ENCODE peak calls at places on chromosomes 13 and 19, in five cellular contexts. One of them, this sample, is unnamed.

GRCh38 chr13:75550159-75550567 is 572 bp downstream of the UCHL3 start:
- DNase-seq in IMR-90: peak
- DNase-seq in progenitor cell of endocrine pancreas: no peak
- DNase-seq in fibroblast of lung: peak
- DNase-seq in uterus: peak
- DNase-seq in this sample: peak

GRCh38 chr19:12956446-12957388 is at the start of gene GADD45GIP1:
- DNase-seq in IMR-90: peak
- DNase-seq in progenitor cell of endocrine pancreas: peak
- DNase-seq in fibroblast of lung: peak
- DNase-seq in uterus: peak
- DNase-seq in this sample: peak

GRCh38 chr19:50204811-50205675 is 1.6 kb downstream of the MYH14 start:
- DNase-seq in IMR-90: no peak
- DNase-seq in progenitor cell of endocrine pancreas: peak
- DNase-seq in fibroblast of lung: no peak
- DNase-seq in uterus: no peak
- DNase-seq in this sample: peak

GRCh38 chr13:109810761-109811510 is 24.6 kb upstream of the IRS2 start:
- DNase-seq in IMR-90: no peak
- DNase-seq in progenitor cell of endocrine pancreas: no peak
- DNase-seq in fibroblast of lung: no peak
- DNase-seq in uterus: no peak
- DNase-seq in this sample: no peak

GRCh38 chr13:29884671-29885424 is 34.4 kb upstream of the UBL3 start:
- DNase-seq in IMR-90: peak
- DNase-seq in progenitor cell of endocrine pancreas: no peak
- DNase-seq in fibroblast of lung: no peak
- DNase-seq in uterus: no peak
- DNase-seq in this sample: no peak

GRCh38 chr13:75139291-75139690 is 342.7 kb downstream of the TBC1D4 start:
- DNase-seq in IMR-90: peak
- DNase-seq in progenitor cell of endocrine pancreas: no peak
- DNase-seq in fibroblast of lung: peak
- DNase-seq in uterus: no peak
- DNase-seq in this sample: no peak

GRCh38 chr19:50203281-50204080 is at the start of gene MYH14:
- DNase-seq in IMR-90: no peak
- DNase-seq in progenitor cell of endocrine pancreas: peak
- DNase-seq in fibroblast of lung: no peak
- DNase-seq in uterus: peak
- DNase-seq in this sample: peak

GRCh38 chr13:65889368-65889767 is 1340.8 kb downstream of the PCDH9 start:
- DNase-seq in IMR-90: peak
- DNase-seq in progenitor cell of endocrine pancreas: no peak
- DNase-seq in fibroblast of lung: no peak
- DNase-seq in uterus: no peak
- DNase-seq in this sample: no peak

GRCh38 chr19:48249502-48250014 is 6.2 kb downstream of the CARD8 start:
- DNase-seq in IMR-90: no peak
- DNase-seq in progenitor cell of endocrine pancreas: no peak
- DNase-seq in fibroblast of lung: no peak
- DNase-seq in uterus: peak
- DNase-seq in this sample: no peak

GRCh38 chr19:10769533-10770491 is 51.9 kb downstream of the DNM2 start:
- DNase-seq in IMR-90: peak
- DNase-seq in progenitor cell of endocrine pancreas: no peak
- DNase-seq in fibroblast of lung: peak
- DNase-seq in uterus: peak
- DNase-seq in this sample: peak

GRCh38 chr13:94249512-94249911 is 230.0 kb downstream of the DCT start:
- DNase-seq in IMR-90: peak
- DNase-seq in progenitor cell of endocrine pancreas: no peak
- DNase-seq in fibroblast of lung: peak
- DNase-seq in uterus: no peak
- DNase-seq in this sample: no peak

GRCh38 chr19:28542394-28543243 is 670.3 kb downstream of the UQCRFS1 start:
- DNase-seq in IMR-90: no peak
- DNase-seq in progenitor cell of endocrine pancreas: no peak
- DNase-seq in fibroblast of lung: no peak
- DNase-seq in uterus: no peak
- DNase-seq in this sample: no peak

GRCh38 chr19:4414144-4414799 is 11.8 kb downstream of the CHAF1A start:
- DNase-seq in IMR-90: peak
- DNase-seq in progenitor cell of endocrine pancreas: no peak
- DNase-seq in fibroblast of lung: peak
- DNase-seq in uterus: no peak
- DNase-seq in this sample: no peak

GRCh38 chr19:35298561-35298972 is 6.6 kb downstream of the MAG start:
- DNase-seq in IMR-90: no peak
- DNase-seq in progenitor cell of endocrine pancreas: no peak
- DNase-seq in fibroblast of lung: no peak
- DNase-seq in uterus: no peak
- DNase-seq in this sample: no peak

GRCh38 chr13:111143875-111144540 is 28.9 kb downstream of the ARHGEF7 start:
- DNase-seq in IMR-90: no peak
- DNase-seq in progenitor cell of endocrine pancreas: no peak
- DNase-seq in fibroblast of lung: no peak
- DNase-seq in uterus: no peak
- DNase-seq in this sample: no peak

GRCh38 chr19:48859711-48860572 is 8.5 kb downstream of the PLEKHA4 start:
- DNase-seq in IMR-90: no peak
- DNase-seq in progenitor cell of endocrine pancreas: no peak
- DNase-seq in fibroblast of lung: no peak
- DNase-seq in uterus: no peak
- DNase-seq in this sample: no peak

GRCh38 chr13:100306444-100306999 is 217.6 kb downstream of the PCCA start:
- DNase-seq in IMR-90: no peak
- DNase-seq in progenitor cell of endocrine pancreas: no peak
- DNase-seq in fibroblast of lung: no peak
- DNase-seq in uterus: no peak
- DNase-seq in this sample: no peak

GRCh38 chr19:41366089-41366488 is 2.1 kb upstream of the B9D2 start:
- DNase-seq in IMR-90: no peak
- DNase-seq in progenitor cell of endocrine pancreas: no peak
- DNase-seq in fibroblast of lung: no peak
- DNase-seq in uterus: no peak
- DNase-seq in this sample: no peak

GRCh38 chr19:31178833-31179470 is 170.3 kb downstream of the TSHZ3 start:
- DNase-seq in IMR-90: no peak
- DNase-seq in progenitor cell of endocrine pancreas: no peak
- DNase-seq in fibroblast of lung: no peak
- DNase-seq in uterus: no peak
- DNase-seq in this sample: no peak

GRCh38 chr13:52975969-52976368 is 52.6 kb upstream of the OLFM4 start:
- DNase-seq in IMR-90: no peak
- DNase-seq in progenitor cell of endocrine pancreas: no peak
- DNase-seq in fibroblast of lung: no peak
- DNase-seq in uterus: no peak
- DNase-seq in this sample: no peak

GRCh38 chr19:1264801-1265610 is 4.1 kb upstream of the CIRBP start:
- DNase-seq in IMR-90: peak
- DNase-seq in progenitor cell of endocrine pancreas: no peak
- DNase-seq in fibroblast of lung: peak
- DNase-seq in uterus: peak
- DNase-seq in this sample: peak

GRCh38 chr13:72145383-72145782 is 278.4 kb upstream of the DACH1 start:
- DNase-seq in IMR-90: no peak
- DNase-seq in progenitor cell of endocrine pancreas: no peak
- DNase-seq in fibroblast of lung: no peak
- DNase-seq in uterus: no peak
- DNase-seq in this sample: no peak

GRCh38 chr13:74288361-74288911 is 154.2 kb upstream of the KLF12 start:
- DNase-seq in IMR-90: no peak
- DNase-seq in progenitor cell of endocrine pancreas: no peak
- DNase-seq in fibroblast of lung: peak
- DNase-seq in uterus: peak
- DNase-seq in this sample: peak

GRCh38 chr13:99967884-99968520 is 3.6 kb downstream of the ZIC5 start:
- DNase-seq in IMR-90: no peak
- DNase-seq in progenitor cell of endocrine pancreas: no peak
- DNase-seq in fibroblast of lung: no peak
- DNase-seq in uterus: no peak
- DNase-seq in this sample: no peak

GRCh38 chr13:83867708-83868107 is 14.6 kb downstream of the SLITRK1 start:
- DNase-seq in IMR-90: no peak
- DNase-seq in progenitor cell of endocrine pancreas: no peak
- DNase-seq in fibroblast of lung: no peak
- DNase-seq in uterus: no peak
- DNase-seq in this sample: no peak

DNA sequence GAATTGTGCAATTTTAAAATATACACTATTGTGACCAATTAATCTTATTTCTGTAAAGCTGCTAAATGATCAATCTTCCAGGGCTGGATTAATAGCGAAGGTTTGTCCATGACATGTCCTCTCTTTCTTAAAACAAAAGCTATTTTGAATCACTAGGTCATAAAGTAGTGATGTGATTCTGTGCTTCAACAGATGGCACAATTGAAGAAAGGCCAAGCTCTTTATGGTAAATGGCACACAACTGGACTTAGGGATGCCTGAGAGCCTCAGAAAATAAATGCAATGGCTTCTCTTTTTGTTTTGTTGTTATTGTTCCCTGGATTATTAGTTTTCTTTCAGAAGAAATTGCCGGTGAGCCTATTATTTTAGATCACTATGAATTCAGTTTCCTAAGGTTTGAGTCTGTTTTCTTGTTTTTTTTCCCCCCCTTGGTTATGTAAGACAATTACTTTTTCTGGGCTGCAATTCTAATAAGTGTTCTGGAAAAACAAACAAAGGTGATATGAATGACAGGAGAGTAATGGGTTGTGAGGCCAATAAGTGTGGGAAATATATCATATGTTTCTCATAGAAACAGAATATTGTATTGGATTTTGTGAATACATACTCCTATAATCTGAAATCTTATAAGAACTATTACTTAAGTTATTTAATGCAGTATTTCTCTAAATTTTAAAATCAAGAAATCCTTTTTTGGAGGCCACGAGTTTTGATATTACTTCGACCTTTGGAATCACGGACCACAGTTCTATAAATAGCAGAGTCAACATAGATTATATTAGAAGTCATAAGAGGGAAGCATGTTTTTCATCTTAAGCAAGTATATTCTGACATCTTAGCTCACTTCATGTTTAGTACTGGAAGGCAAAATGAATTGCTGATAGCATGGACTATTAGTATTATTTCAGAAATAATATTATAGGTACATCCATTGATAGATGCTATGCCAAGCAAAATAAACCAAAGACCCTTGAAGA is 16.8 kb downstream of the SLITRK1 start:
- DNase-seq in IMR-90: no peak
- DNase-seq in progenitor cell of endocrine pancreas: no peak
- DNase-seq in fibroblast of lung: no peak
- DNase-seq in uterus: no peak
- DNase-seq in this sample: no peak
- TF ChIP-seq CTCF in IMR-90: no peak
- TF ChIP-seq CTCF in progenitor cell of endocrine pancreas: no peak
- TF ChIP-seq CTCF in fibroblast of lung: no peak
- TF ChIP-seq CTCF in uterus: no peak
- TF ChIP-seq CTCF in this sample: no peak

DNA sequence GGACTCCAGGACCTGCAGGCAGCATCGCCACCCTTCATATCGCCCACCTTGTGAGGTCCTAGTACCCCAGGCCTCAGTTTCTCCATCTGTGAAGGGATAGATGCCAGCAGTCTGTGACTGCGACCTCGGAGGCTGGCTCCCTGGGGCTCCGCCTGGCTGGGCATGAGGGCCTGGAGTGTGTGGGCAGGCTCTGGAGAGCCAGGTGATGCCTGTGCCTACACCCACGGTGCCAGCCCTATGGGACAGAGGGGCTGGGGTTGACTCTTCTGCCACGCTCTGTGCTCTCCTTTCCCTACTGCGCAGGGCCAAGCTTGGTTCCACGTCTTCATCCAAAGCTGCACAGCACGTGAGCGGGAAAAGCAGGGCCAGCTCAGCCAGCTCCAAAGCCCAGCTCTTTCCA is 26.0 kb upstream of the NFIC start:
- DNase-seq in IMR-90: no peak
- DNase-seq in progenitor cell of endocrine pancreas: no peak
- DNase-seq in fibroblast of lung: no peak
- DNase-seq in uterus: no peak
- DNase-seq in this sample: peak
- TF ChIP-seq CTCF in IMR-90: no peak
- TF ChIP-seq CTCF in progenitor cell of endocrine pancreas: no peak
- TF ChIP-seq CTCF in fibroblast of lung: no peak
- TF ChIP-seq CTCF in uterus: no peak
- TF ChIP-seq CTCF in this sample: no peak

GRCh38 chr13:34358811-34359513 is 541.0 kb downstream of the RFC3 start:
- DNase-seq in IMR-90: peak
- DNase-seq in progenitor cell of endocrine pancreas: no peak
- DNase-seq in fibroblast of lung: peak
- DNase-seq in uterus: no peak
- DNase-seq in this sample: no peak

GRCh38 chr13:34360702-34361101 is 542.8 kb downstream of the RFC3 start:
- DNase-seq in IMR-90: no peak
- DNase-seq in progenitor cell of endocrine pancreas: no peak
- DNase-seq in fibroblast of lung: no peak
- DNase-seq in uterus: no peak
- DNase-seq in this sample: no peak

GRCh38 chr13:34357435-34358232 is 539.7 kb downstream of the RFC3 start:
- DNase-seq in IMR-90: peak
- DNase-seq in progenitor cell of endocrine pancreas: no peak
- DNase-seq in fibroblast of lung: peak
- DNase-seq in uterus: no peak
- DNase-seq in this sample: no peak

GRCh38 chr13:34352958-34353357 is 535.0 kb downstream of the RFC3 start:
- DNase-seq in IMR-90: peak
- DNase-seq in progenitor cell of endocrine pancreas: no peak
- DNase-seq in fibroblast of lung: no peak
- DNase-seq in uterus: no peak
- DNase-seq in this sample: no peak

DNA sequence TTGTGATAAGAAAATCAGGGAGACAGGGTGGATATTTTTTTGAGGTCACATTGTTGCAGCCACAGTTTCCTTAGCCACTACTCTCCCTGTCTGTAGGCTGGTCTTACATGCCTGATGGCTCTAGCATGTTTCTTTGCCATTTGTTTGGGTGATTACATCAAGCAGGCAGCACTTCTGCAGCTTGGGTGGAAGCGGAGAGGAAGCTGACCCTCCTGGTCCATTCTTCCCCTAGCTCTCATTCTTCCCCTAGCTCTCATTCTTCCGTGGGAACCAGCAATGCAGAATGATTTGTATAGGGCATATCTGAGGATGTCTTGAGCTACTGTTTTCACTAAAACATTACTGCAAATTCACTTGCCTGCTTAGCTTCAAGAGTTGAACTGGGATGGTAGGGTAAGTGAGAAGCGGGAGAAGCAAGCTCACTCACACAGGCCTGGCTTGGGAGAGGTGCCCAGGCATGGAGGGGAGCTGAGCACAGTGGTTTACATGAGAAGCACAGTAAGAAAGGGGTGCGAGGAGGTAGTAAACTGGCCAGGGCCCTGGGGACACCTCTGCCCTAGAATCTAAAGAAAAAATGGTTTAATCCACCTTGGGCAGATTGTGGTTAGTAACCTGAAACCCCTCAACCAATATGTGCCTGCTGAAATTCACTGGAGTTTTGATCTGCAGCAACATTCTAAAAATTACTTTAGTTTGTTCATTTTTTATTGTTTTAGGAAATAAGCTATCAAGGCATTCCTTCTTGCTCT is 538.9 kb downstream of the RFC3 start:
- DNase-seq in IMR-90: no peak
- DNase-seq in progenitor cell of endocrine pancreas: no peak
- DNase-seq in fibroblast of lung: no peak
- DNase-seq in uterus: no peak
- DNase-seq in this sample: no peak
- TF ChIP-seq CTCF in IMR-90: no peak
- TF ChIP-seq CTCF in progenitor cell of endocrine pancreas: no peak
- TF ChIP-seq CTCF in fibroblast of lung: no peak
- TF ChIP-seq CTCF in uterus: no peak
- TF ChIP-seq CTCF in this sample: no peak

GRCh38 chr19:16542045-16542893 is at the start of gene CHERP:
- DNase-seq in IMR-90: peak
- DNase-seq in progenitor cell of endocrine pancreas: peak
- DNase-seq in fibroblast of lung: peak
- DNase-seq in uterus: peak
- DNase-seq in this sample: peak
- TF ChIP-seq CTCF in IMR-90: no peak
- TF ChIP-seq CTCF in progenitor cell of endocrine pancreas: no peak
- TF ChIP-seq CTCF in fibroblast of lung: no peak
- TF ChIP-seq CTCF in uterus: no peak
- TF ChIP-seq CTCF in this sample: no peak